ENCODE peak calls at places on chromosomes 4 and X, in eight cellular contexts. One of them, this sample, is unnamed.

GRCh38 chr4:124523816-124524215 is 188.7 kb downstream of the ANKRD50 start:
- DNase-seq in AG08395: no peak
- DNase-seq in NB4: no peak
- DNase-seq in pancreas: no peak
- DNase-seq in adipocyte: no peak
- DNase-seq in nucleus accumbens: no peak
- DNase-seq in stimulated activated CD8-positive, alpha-beta memory T cell treated with anti-CD3 and anti-CD28 coated beads, Interleukin-7, amount 100 ng/mL, for 1 hour: no peak
- DNase-seq in stimulated activated CD4-positive, alpha-beta T cell treated with anti-CD3 and anti-CD28 coated beads, Interleukin-15, amount 100 ng/mL, for 1 hour: no peak
- DNase-seq in this sample: no peak

GRCh38 chrX:1534321-1535168 is 2.4 kb downstream of the P2RY8 start:
- DNase-seq in pancreas: no peak
- DNase-seq in adipocyte: no peak
- DNase-seq in AG08395: no peak
- DNase-seq in nucleus accumbens: no peak
- DNase-seq in stimulated activated CD4-positive, alpha-beta T cell treated with anti-CD3 and anti-CD28 coated beads, Interleukin-15, amount 100 ng/mL, for 1 hour: no peak
- DNase-seq in stimulated activated CD8-positive, alpha-beta memory T cell treated with anti-CD3 and anti-CD28 coated beads, Interleukin-7, amount 100 ng/mL, for 1 hour: no peak
- DNase-seq in NB4: peak
- DNase-seq in this sample: no peak

GRCh38 chrX:118632862-118633261 is 94.5 kb upstream of the IL13RA1 start:
- DNase-seq in pancreas: no peak
- DNase-seq in adipocyte: no peak
- DNase-seq in AG08395: no peak
- DNase-seq in NB4: peak
- DNase-seq in stimulated activated CD4-positive, alpha-beta T cell treated with anti-CD3 and anti-CD28 coated beads, Interleukin-15, amount 100 ng/mL, for 1 hour: no peak
- DNase-seq in nucleus accumbens: no peak
- DNase-seq in stimulated activated CD8-positive, alpha-beta memory T cell treated with anti-CD3 and anti-CD28 coated beads, Interleukin-7, amount 100 ng/mL, for 1 hour: no peak
- DNase-seq in this sample: no peak

GRCh38 chrX:123093792-123094191 is 90.3 kb upstream of the GRIA3 start:
- DNase-seq in pancreas: no peak
- DNase-seq in nucleus accumbens: no peak
- DNase-seq in adipocyte: no peak
- DNase-seq in stimulated activated CD4-positive, alpha-beta T cell treated with anti-CD3 and anti-CD28 coated beads, Interleukin-15, amount 100 ng/mL, for 1 hour: no peak
- DNase-seq in NB4: no peak
- DNase-seq in stimulated activated CD8-positive, alpha-beta memory T cell treated with anti-CD3 and anti-CD28 coated beads, Interleukin-7, amount 100 ng/mL, for 1 hour: no peak
- DNase-seq in AG08395: no peak
- DNase-seq in this sample: no peak

GRCh38 chr4:171186700-171187099 is 626.5 kb upstream of the GALNTL6 start:
- DNase-seq in stimulated activated CD8-positive, alpha-beta memory T cell treated with anti-CD3 and anti-CD28 coated beads, Interleukin-7, amount 100 ng/mL, for 1 hour: no peak
- DNase-seq in nucleus accumbens: no peak
- DNase-seq in stimulated activated CD4-positive, alpha-beta T cell treated with anti-CD3 and anti-CD28 coated beads, Interleukin-15, amount 100 ng/mL, for 1 hour: no peak
- DNase-seq in pancreas: peak
- DNase-seq in AG08395: no peak
- DNase-seq in NB4: peak
- DNase-seq in adipocyte: no peak
- DNase-seq in this sample: no peak

GRCh38 chr4:4673070-4673469 is 131.2 kb upstream of the STX18 start:
- DNase-seq in adipocyte: no peak
- DNase-seq in stimulated activated CD8-positive, alpha-beta memory T cell treated with anti-CD3 and anti-CD28 coated beads, Interleukin-7, amount 100 ng/mL, for 1 hour: no peak
- DNase-seq in pancreas: no peak
- DNase-seq in stimulated activated CD4-positive, alpha-beta T cell treated with anti-CD3 and anti-CD28 coated beads, Interleukin-15, amount 100 ng/mL, for 1 hour: no peak
- DNase-seq in nucleus accumbens: no peak
- DNase-seq in AG08395: peak
- DNase-seq in NB4: peak
- DNase-seq in this sample: no peak

GRCh38 chr4:26525136-26525535 is 34.9 kb upstream of the CCKAR start:
- DNase-seq in NB4: no peak
- DNase-seq in stimulated activated CD8-positive, alpha-beta memory T cell treated with anti-CD3 and anti-CD28 coated beads, Interleukin-7, amount 100 ng/mL, for 1 hour: no peak
- DNase-seq in stimulated activated CD4-positive, alpha-beta T cell treated with anti-CD3 and anti-CD28 coated beads, Interleukin-15, amount 100 ng/mL, for 1 hour: no peak
- DNase-seq in nucleus accumbens: no peak
- DNase-seq in AG08395: peak
- DNase-seq in pancreas: no peak
- DNase-seq in adipocyte: peak
- DNase-seq in this sample: no peak

GRCh38 chr4:105966046-105966445 is 70.8 kb downstream of the NPNT start:
- DNase-seq in nucleus accumbens: no peak
- DNase-seq in pancreas: no peak
- DNase-seq in adipocyte: peak
- DNase-seq in NB4: no peak
- DNase-seq in AG08395: peak
- DNase-seq in stimulated activated CD8-positive, alpha-beta memory T cell treated with anti-CD3 and anti-CD28 coated beads, Interleukin-7, amount 100 ng/mL, for 1 hour: no peak
- DNase-seq in stimulated activated CD4-positive, alpha-beta T cell treated with anti-CD3 and anti-CD28 coated beads, Interleukin-15, amount 100 ng/mL, for 1 hour: no peak
- DNase-seq in this sample: no peak

GRCh38 chrX:47098746-47099145 is 20.5 kb downstream of the RGN start:
- DNase-seq in AG08395: no peak
- DNase-seq in adipocyte: no peak
- DNase-seq in NB4: no peak
- DNase-seq in stimulated activated CD4-positive, alpha-beta T cell treated with anti-CD3 and anti-CD28 coated beads, Interleukin-15, amount 100 ng/mL, for 1 hour: no peak
- DNase-seq in stimulated activated CD8-positive, alpha-beta memory T cell treated with anti-CD3 and anti-CD28 coated beads, Interleukin-7, amount 100 ng/mL, for 1 hour: no peak
- DNase-seq in nucleus accumbens: no peak
- DNase-seq in pancreas: no peak
- DNase-seq in this sample: no peak

GRCh38 chrX:133417364-133417763 is 2.1 kb upstream of the GPC4 start:
- DNase-seq in stimulated activated CD4-positive, alpha-beta T cell treated with anti-CD3 and anti-CD28 coated beads, Interleukin-15, amount 100 ng/mL, for 1 hour: no peak
- DNase-seq in pancreas: no peak
- DNase-seq in nucleus accumbens: no peak
- DNase-seq in NB4: no peak
- DNase-seq in AG08395: no peak
- DNase-seq in stimulated activated CD8-positive, alpha-beta memory T cell treated with anti-CD3 and anti-CD28 coated beads, Interleukin-7, amount 100 ng/mL, for 1 hour: no peak
- DNase-seq in adipocyte: no peak
- DNase-seq in this sample: no peak

GRCh38 chr4:56653461-56654237 is 27.4 kb downstream of the HOPX start:
- DNase-seq in NB4: peak
- DNase-seq in pancreas: no peak
- DNase-seq in stimulated activated CD4-positive, alpha-beta T cell treated with anti-CD3 and anti-CD28 coated beads, Interleukin-15, amount 100 ng/mL, for 1 hour: no peak
- DNase-seq in stimulated activated CD8-positive, alpha-beta memory T cell treated with anti-CD3 and anti-CD28 coated beads, Interleukin-7, amount 100 ng/mL, for 1 hour: no peak
- DNase-seq in AG08395: no peak
- DNase-seq in adipocyte: no peak
- DNase-seq in nucleus accumbens: no peak
- DNase-seq in this sample: no peak

GRCh38 chr4:8433181-8433580 is 7.3 kb downstream of the ACOX3 start:
- DNase-seq in NB4: no peak
- DNase-seq in nucleus accumbens: no peak
- DNase-seq in stimulated activated CD4-positive, alpha-beta T cell treated with anti-CD3 and anti-CD28 coated beads, Interleukin-15, amount 100 ng/mL, for 1 hour: no peak
- DNase-seq in adipocyte: no peak
- DNase-seq in pancreas: no peak
- DNase-seq in stimulated activated CD8-positive, alpha-beta memory T cell treated with anti-CD3 and anti-CD28 coated beads, Interleukin-7, amount 100 ng/mL, for 1 hour: no peak
- DNase-seq in AG08395: no peak
- DNase-seq in this sample: no peak

GRCh38 chr4:151887151-151887815 is 126.5 kb upstream of the GATB start:
- DNase-seq in pancreas: no peak
- DNase-seq in stimulated activated CD8-positive, alpha-beta memory T cell treated with anti-CD3 and anti-CD28 coated beads, Interleukin-7, amount 100 ng/mL, for 1 hour: no peak
- DNase-seq in AG08395: peak
- DNase-seq in adipocyte: peak
- DNase-seq in stimulated activated CD4-positive, alpha-beta T cell treated with anti-CD3 and anti-CD28 coated beads, Interleukin-15, amount 100 ng/mL, for 1 hour: no peak
- DNase-seq in NB4: peak
- DNase-seq in nucleus accumbens: no peak
- DNase-seq in this sample: no peak

GRCh38 chr4:3747582-3747906 is 18.6 kb upstream of the ADRA2C start:
- DNase-seq in NB4: peak
- DNase-seq in AG08395: no peak
- DNase-seq in adipocyte: peak
- DNase-seq in stimulated activated CD8-positive, alpha-beta memory T cell treated with anti-CD3 and anti-CD28 coated beads, Interleukin-7, amount 100 ng/mL, for 1 hour: no peak
- DNase-seq in nucleus accumbens: no peak
- DNase-seq in stimulated activated CD4-positive, alpha-beta T cell treated with anti-CD3 and anti-CD28 coated beads, Interleukin-15, amount 100 ng/mL, for 1 hour: no peak
- DNase-seq in pancreas: no peak
- DNase-seq in this sample: no peak

GRCh38 chrX:39175418-39176057 is 374.3 kb downstream of the MID1IP1 start:
- DNase-seq in NB4: no peak
- DNase-seq in adipocyte: no peak
- DNase-seq in stimulated activated CD8-positive, alpha-beta memory T cell treated with anti-CD3 and anti-CD28 coated beads, Interleukin-7, amount 100 ng/mL, for 1 hour: no peak
- DNase-seq in stimulated activated CD4-positive, alpha-beta T cell treated with anti-CD3 and anti-CD28 coated beads, Interleukin-15, amount 100 ng/mL, for 1 hour: no peak
- DNase-seq in AG08395: no peak
- DNase-seq in pancreas: no peak
- DNase-seq in nucleus accumbens: no peak
- DNase-seq in this sample: no peak

GRCh38 chr4:3314706-3315260 is 22.0 kb downstream of the RGS12 start:
- DNase-seq in adipocyte: no peak
- DNase-seq in AG08395: no peak
- DNase-seq in pancreas: no peak
- DNase-seq in NB4: no peak
- DNase-seq in stimulated activated CD4-positive, alpha-beta T cell treated with anti-CD3 and anti-CD28 coated beads, Interleukin-15, amount 100 ng/mL, for 1 hour: no peak
- DNase-seq in stimulated activated CD8-positive, alpha-beta memory T cell treated with anti-CD3 and anti-CD28 coated beads, Interleukin-7, amount 100 ng/mL, for 1 hour: no peak
- DNase-seq in nucleus accumbens: no peak
- DNase-seq in this sample: peak

GRCh38 chr4:183348706-183349659 is 26.8 kb upstream of the CLDN24 start:
- DNase-seq in stimulated activated CD4-positive, alpha-beta T cell treated with anti-CD3 and anti-CD28 coated beads, Interleukin-15, amount 100 ng/mL, for 1 hour: no peak
- DNase-seq in stimulated activated CD8-positive, alpha-beta memory T cell treated with anti-CD3 and anti-CD28 coated beads, Interleukin-7, amount 100 ng/mL, for 1 hour: no peak
- DNase-seq in NB4: peak
- DNase-seq in AG08395: peak
- DNase-seq in nucleus accumbens: no peak
- DNase-seq in pancreas: no peak
- DNase-seq in adipocyte: peak
- DNase-seq in this sample: no peak

GRCh38 chr4:20554134-20554533 is 146.1 kb upstream of the PACRGL start:
- DNase-seq in adipocyte: no peak
- DNase-seq in pancreas: no peak
- DNase-seq in AG08395: no peak
- DNase-seq in nucleus accumbens: no peak
- DNase-seq in stimulated activated CD8-positive, alpha-beta memory T cell treated with anti-CD3 and anti-CD28 coated beads, Interleukin-7, amount 100 ng/mL, for 1 hour: no peak
- DNase-seq in NB4: no peak
- DNase-seq in stimulated activated CD4-positive, alpha-beta T cell treated with anti-CD3 and anti-CD28 coated beads, Interleukin-15, amount 100 ng/mL, for 1 hour: no peak
- DNase-seq in this sample: no peak

GRCh38 chr4:89316931-89317366 is 9.3 kb upstream of the GPRIN3 start:
- DNase-seq in stimulated activated CD4-positive, alpha-beta T cell treated with anti-CD3 and anti-CD28 coated beads, Interleukin-15, amount 100 ng/mL, for 1 hour: no peak
- DNase-seq in nucleus accumbens: no peak
- DNase-seq in pancreas: no peak
- DNase-seq in stimulated activated CD8-positive, alpha-beta memory T cell treated with anti-CD3 and anti-CD28 coated beads, Interleukin-7, amount 100 ng/mL, for 1 hour: no peak
- DNase-seq in AG08395: peak
- DNase-seq in adipocyte: peak
- DNase-seq in NB4: peak
- DNase-seq in this sample: no peak

GRCh38 chr4:105194328-105195231 is 47.9 kb downstream of the TET2 start:
- DNase-seq in AG08395: no peak
- DNase-seq in adipocyte: peak
- DNase-seq in NB4: no peak
- DNase-seq in nucleus accumbens: no peak
- DNase-seq in stimulated activated CD4-positive, alpha-beta T cell treated with anti-CD3 and anti-CD28 coated beads, Interleukin-15, amount 100 ng/mL, for 1 hour: no peak
- DNase-seq in stimulated activated CD8-positive, alpha-beta memory T cell treated with anti-CD3 and anti-CD28 coated beads, Interleukin-7, amount 100 ng/mL, for 1 hour: no peak
- DNase-seq in pancreas: no peak
- DNase-seq in this sample: no peak

GRCh38 chrX:45715787-45716186 is 515.1 kb upstream of the DIPK2B start:
- DNase-seq in adipocyte: no peak
- DNase-seq in stimulated activated CD4-positive, alpha-beta T cell treated with anti-CD3 and anti-CD28 coated beads, Interleukin-15, amount 100 ng/mL, for 1 hour: no peak
- DNase-seq in stimulated activated CD8-positive, alpha-beta memory T cell treated with anti-CD3 and anti-CD28 coated beads, Interleukin-7, amount 100 ng/mL, for 1 hour: no peak
- DNase-seq in NB4: no peak
- DNase-seq in pancreas: no peak
- DNase-seq in AG08395: no peak
- DNase-seq in nucleus accumbens: no peak
- DNase-seq in this sample: no peak

GRCh38 chrX:74492720-74493201 is 71.5 kb downstream of the SLC16A2 start:
- DNase-seq in nucleus accumbens: no peak
- DNase-seq in adipocyte: no peak
- DNase-seq in pancreas: no peak
- DNase-seq in stimulated activated CD4-positive, alpha-beta T cell treated with anti-CD3 and anti-CD28 coated beads, Interleukin-15, amount 100 ng/mL, for 1 hour: no peak
- DNase-seq in stimulated activated CD8-positive, alpha-beta memory T cell treated with anti-CD3 and anti-CD28 coated beads, Interleukin-7, amount 100 ng/mL, for 1 hour: no peak
- DNase-seq in AG08395: no peak
- DNase-seq in NB4: peak
- DNase-seq in this sample: no peak

GRCh38 chr4:62797221-62797620 is 1597.1 kb downstream of the ADGRL3 start:
- DNase-seq in AG08395: no peak
- DNase-seq in nucleus accumbens: no peak
- DNase-seq in adipocyte: no peak
- DNase-seq in NB4: no peak
- DNase-seq in stimulated activated CD4-positive, alpha-beta T cell treated with anti-CD3 and anti-CD28 coated beads, Interleukin-15, amount 100 ng/mL, for 1 hour: no peak
- DNase-seq in pancreas: no peak
- DNase-seq in stimulated activated CD8-positive, alpha-beta memory T cell treated with anti-CD3 and anti-CD28 coated beads, Interleukin-7, amount 100 ng/mL, for 1 hour: no peak
- DNase-seq in this sample: no peak

GRCh38 chr4:101356928-101357327 is 9.6 kb upstream of the PPP3CA start:
- DNase-seq in adipocyte: peak
- DNase-seq in NB4: no peak
- DNase-seq in AG08395: peak
- DNase-seq in nucleus accumbens: no peak
- DNase-seq in pancreas: peak
- DNase-seq in stimulated activated CD8-positive, alpha-beta memory T cell treated with anti-CD3 and anti-CD28 coated beads, Interleukin-7, amount 100 ng/mL, for 1 hour: no peak
- DNase-seq in stimulated activated CD4-positive, alpha-beta T cell treated with anti-CD3 and anti-CD28 coated beads, Interleukin-15, amount 100 ng/mL, for 1 hour: no peak
- DNase-seq in this sample: no peak

GRCh38 chr4:164866817-164867490 is 10.0 kb upstream of the APELA start:
- DNase-seq in pancreas: no peak
- DNase-seq in adipocyte: no peak
- DNase-seq in nucleus accumbens: no peak
- DNase-seq in stimulated activated CD4-positive, alpha-beta T cell treated with anti-CD3 and anti-CD28 coated beads, Interleukin-15, amount 100 ng/mL, for 1 hour: no peak
- DNase-seq in AG08395: peak
- DNase-seq in NB4: no peak
- DNase-seq in stimulated activated CD8-positive, alpha-beta memory T cell treated with anti-CD3 and anti-CD28 coated beads, Interleukin-7, amount 100 ng/mL, for 1 hour: no peak
- DNase-seq in this sample: no peak

GRCh38 chr4:13088726-13089658 is 395.1 kb downstream of the RAB28 start:
- DNase-seq in stimulated activated CD8-positive, alpha-beta memory T cell treated with anti-CD3 and anti-CD28 coated beads, Interleukin-7, amount 100 ng/mL, for 1 hour: no peak
- DNase-seq in pancreas: no peak
- DNase-seq in AG08395: no peak
- DNase-seq in nucleus accumbens: no peak
- DNase-seq in stimulated activated CD4-positive, alpha-beta T cell treated with anti-CD3 and anti-CD28 coated beads, Interleukin-15, amount 100 ng/mL, for 1 hour: no peak
- DNase-seq in adipocyte: no peak
- DNase-seq in NB4: no peak
- DNase-seq in this sample: no peak

GRCh38 chr4:24743931-24744330 is 51.4 kb upstream of the SOD3 start:
- DNase-seq in pancreas: no peak
- DNase-seq in nucleus accumbens: no peak
- DNase-seq in AG08395: no peak
- DNase-seq in NB4: no peak
- DNase-seq in stimulated activated CD8-positive, alpha-beta memory T cell treated with anti-CD3 and anti-CD28 coated beads, Interleukin-7, amount 100 ng/mL, for 1 hour: no peak
- DNase-seq in stimulated activated CD4-positive, alpha-beta T cell treated with anti-CD3 and anti-CD28 coated beads, Interleukin-15, amount 100 ng/mL, for 1 hour: no peak
- DNase-seq in adipocyte: no peak
- DNase-seq in this sample: no peak

GRCh38 chrX:53476371-53476770 is 42.2 kb upstream of the HSD17B10 start:
- DNase-seq in stimulated activated CD8-positive, alpha-beta memory T cell treated with anti-CD3 and anti-CD28 coated beads, Interleukin-7, amount 100 ng/mL, for 1 hour: no peak
- DNase-seq in nucleus accumbens: no peak
- DNase-seq in pancreas: no peak
- DNase-seq in AG08395: no peak
- DNase-seq in stimulated activated CD4-positive, alpha-beta T cell treated with anti-CD3 and anti-CD28 coated beads, Interleukin-15, amount 100 ng/mL, for 1 hour: no peak
- DNase-seq in adipocyte: peak
- DNase-seq in NB4: no peak
- DNase-seq in this sample: no peak